ENCODE peak calls at places on chromosome 4, in eight cellular contexts. One of them, this sample, is unnamed.

GRCh38 chr4:26850528-26850927 is 10.1 kb upstream of the STIM2 start:
- DNase-seq in GM10248: no peak
- DNase-seq in HT-29: no peak
- DNase-seq in aorta: no peak
- DNase-seq in AG04450: no peak
- DNase-seq in IMR-90: no peak
- DNase-seq in spleen: no peak
- DNase-seq in H9: no peak
- DNase-seq in this sample: no peak

GRCh38 chr4:11402192-11402591 is 26.5 kb downstream of the HS3ST1 start:
- DNase-seq in HT-29: no peak
- DNase-seq in aorta: no peak
- DNase-seq in AG04450: no peak
- DNase-seq in H9: no peak
- DNase-seq in spleen: no peak
- DNase-seq in GM10248: no peak
- DNase-seq in IMR-90: no peak
- DNase-seq in this sample: no peak

GRCh38 chr4:170139764-170140163 is 50.0 kb upstream of the AADAT start:
- DNase-seq in IMR-90: peak; percentile 37
- DNase-seq in spleen: no peak
- DNase-seq in aorta: no peak
- DNase-seq in H9: no peak
- DNase-seq in HT-29: no peak
- DNase-seq in GM10248: no peak
- DNase-seq in AG04450: no peak
- DNase-seq in this sample: no peak

GRCh38 chr4:61580721-61581377 is 380.7 kb downstream of the ADGRL3 start:
- DNase-seq in spleen: no peak
- DNase-seq in aorta: no peak
- DNase-seq in HT-29: no peak
- DNase-seq in GM10248: no peak
- DNase-seq in IMR-90: peak; percentile 4
- DNase-seq in H9: no peak
- DNase-seq in AG04450: no peak
- DNase-seq in this sample: no peak

GRCh38 chr4:71216316-71216959 is 122.4 kb upstream of the SLC4A4 start:
- DNase-seq in IMR-90: no peak
- DNase-seq in spleen: no peak
- DNase-seq in GM10248: no peak
- DNase-seq in aorta: no peak
- DNase-seq in HT-29: no peak
- DNase-seq in AG04450: no peak
- DNase-seq in H9: no peak
- DNase-seq in this sample: no peak

GRCh38 chr4:16588651-16589050 is 309.8 kb downstream of the LDB2 start:
- DNase-seq in IMR-90: no peak
- DNase-seq in H9: no peak
- DNase-seq in GM10248: no peak
- DNase-seq in aorta: no peak
- DNase-seq in AG04450: no peak
- DNase-seq in spleen: no peak
- DNase-seq in HT-29: no peak
- DNase-seq in this sample: no peak

GRCh38 chr4:182880387-182881356 is 36.5 kb downstream of the DCTD start:
- DNase-seq in GM10248: no peak
- DNase-seq in IMR-90: peak; percentile 11
- DNase-seq in spleen: peak; percentile 69
- DNase-seq in aorta: no peak
- DNase-seq in AG04450: no peak
- DNase-seq in H9: no peak
- DNase-seq in HT-29: no peak
- DNase-seq in this sample: peak; percentile 85

GRCh38 chr4:104941661-104942062 is 205.0 kb upstream of the TET2 start:
- DNase-seq in IMR-90: no peak
- DNase-seq in H9: no peak
- DNase-seq in HT-29: no peak
- DNase-seq in AG04450: no peak
- DNase-seq in GM10248: peak; percentile 4
- DNase-seq in aorta: no peak
- DNase-seq in spleen: no peak
- DNase-seq in this sample: no peak

GRCh38 chr4:517806-518070 is 18.7 kb downstream of the PIGG start:
- DNase-seq in aorta: no peak
- DNase-seq in H9: no peak
- DNase-seq in HT-29: no peak
- DNase-seq in IMR-90: no peak
- DNase-seq in AG04450: no peak
- DNase-seq in spleen: no peak
- DNase-seq in GM10248: no peak
- DNase-seq in this sample: no peak

GRCh38 chr4:2852481-2852881 is 8.8 kb downstream of the ADD1 start:
- DNase-seq in H9: no peak
- DNase-seq in AG04450: no peak
- DNase-seq in spleen: peak; percentile 92
- DNase-seq in IMR-90: no peak
- DNase-seq in aorta: no peak
- DNase-seq in GM10248: peak; percentile 38
- DNase-seq in HT-29: no peak
- DNase-seq in this sample: no peak

GRCh38 chr4:130659314-130659713 is 1563.4 kb downstream of the C4orf33 start:
- DNase-seq in GM10248: no peak
- DNase-seq in HT-29: no peak
- DNase-seq in IMR-90: no peak
- DNase-seq in H9: no peak
- DNase-seq in AG04450: no peak
- DNase-seq in spleen: no peak
- DNase-seq in aorta: no peak
- DNase-seq in this sample: no peak

GRCh38 chr4:169314906-169315305 is 44.1 kb upstream of the SH3RF1 start:
- DNase-seq in IMR-90: peak; percentile 70
- DNase-seq in aorta: peak; percentile 87
- DNase-seq in spleen: no peak
- DNase-seq in AG04450: no peak
- DNase-seq in HT-29: peak; percentile 84
- DNase-seq in H9: no peak
- DNase-seq in GM10248: no peak
- DNase-seq in this sample: peak; percentile 72

GRCh38 chr4:40608628-40609027 is 21.0 kb downstream of the RBM47 start:
- DNase-seq in IMR-90: peak; percentile 44
- DNase-seq in GM10248: no peak
- DNase-seq in H9: no peak
- DNase-seq in HT-29: no peak
- DNase-seq in AG04450: no peak
- DNase-seq in spleen: no peak
- DNase-seq in aorta: no peak
- DNase-seq in this sample: no peak

GRCh38 chr4:145679520-145679919 is 426 bp upstream of the C4orf51 start:
- DNase-seq in H9: no peak
- DNase-seq in AG04450: peak; percentile 83
- DNase-seq in GM10248: no peak
- DNase-seq in spleen: no peak
- DNase-seq in HT-29: peak; percentile 45
- DNase-seq in aorta: no peak
- DNase-seq in IMR-90: peak; percentile 97
- DNase-seq in this sample: peak; percentile 69

GRCh38 chr4:142126890-142127497 is 490.6 kb downstream of the IL15 start:
- DNase-seq in aorta: no peak
- DNase-seq in spleen: no peak
- DNase-seq in H9: peak; percentile 31
- DNase-seq in HT-29: peak; percentile 84
- DNase-seq in GM10248: peak; percentile 6
- DNase-seq in AG04450: peak; percentile 58
- DNase-seq in IMR-90: peak; percentile 80
- DNase-seq in this sample: peak; percentile 66

GRCh38 chr4:170736710-170737109 is 647.0 kb upstream of the AADAT start:
- DNase-seq in HT-29: no peak
- DNase-seq in H9: no peak
- DNase-seq in spleen: no peak
- DNase-seq in IMR-90: no peak
- DNase-seq in aorta: no peak
- DNase-seq in GM10248: no peak
- DNase-seq in AG04450: no peak
- DNase-seq in this sample: no peak

GRCh38 chr4:10054571-10055041 is 33.3 kb upstream of the SLC2A9 start:
- DNase-seq in spleen: no peak
- DNase-seq in aorta: no peak
- DNase-seq in H9: no peak
- DNase-seq in IMR-90: no peak
- DNase-seq in HT-29: no peak
- DNase-seq in AG04450: no peak
- DNase-seq in GM10248: no peak
- DNase-seq in this sample: no peak

GRCh38 chr4:164383187-164384181 is 370.4 kb upstream of the SMIM31 start:
- DNase-seq in HT-29: no peak
- DNase-seq in H9: peak; percentile 65
- DNase-seq in aorta: peak; percentile 80
- DNase-seq in IMR-90: peak; percentile 0
- DNase-seq in AG04450: no peak
- DNase-seq in spleen: peak; percentile 66
- DNase-seq in GM10248: no peak
- DNase-seq in this sample: peak; percentile 63

GRCh38 chr4:7755529-7755928 is 184.1 kb downstream of the AFAP1 start:
- DNase-seq in IMR-90: no peak
- DNase-seq in HT-29: no peak
- DNase-seq in H9: no peak
- DNase-seq in aorta: no peak
- DNase-seq in AG04450: no peak
- DNase-seq in GM10248: no peak
- DNase-seq in spleen: peak; percentile 65
- DNase-seq in this sample: no peak

GRCh38 chr4:87310691-87311335 is 11.9 kb downstream of the HSD17B13 start:
- DNase-seq in spleen: no peak
- DNase-seq in H9: no peak
- DNase-seq in HT-29: no peak
- DNase-seq in IMR-90: no peak
- DNase-seq in aorta: no peak
- DNase-seq in AG04450: no peak
- DNase-seq in GM10248: no peak
- DNase-seq in this sample: no peak

GRCh38 chr4:1380368-1381151 is 25.7 kb downstream of the NKX1-1 start:
- DNase-seq in GM10248: no peak
- DNase-seq in HT-29: no peak
- DNase-seq in spleen: peak; percentile 71
- DNase-seq in IMR-90: no peak
- DNase-seq in H9: no peak
- DNase-seq in AG04450: no peak
- DNase-seq in aorta: peak; percentile 71
- DNase-seq in this sample: peak; percentile 62

GRCh38 chr4:182478475-182478874 is 235.3 kb downstream of the TENM3 start:
- DNase-seq in GM10248: peak; percentile 23
- DNase-seq in aorta: no peak
- DNase-seq in H9: no peak
- DNase-seq in AG04450: no peak
- DNase-seq in spleen: no peak
- DNase-seq in HT-29: peak; percentile 6
- DNase-seq in IMR-90: peak; percentile 59
- DNase-seq in this sample: no peak

GRCh38 chr4:108646706-108647105 is 3.7 kb upstream of the OSTC start:
- DNase-seq in HT-29: no peak
- DNase-seq in spleen: no peak
- DNase-seq in H9: no peak
- DNase-seq in aorta: no peak
- DNase-seq in IMR-90: no peak
- DNase-seq in AG04450: no peak
- DNase-seq in GM10248: no peak
- DNase-seq in this sample: no peak

GRCh38 chr4:93444860-93445259 is 383.7 kb upstream of the ATOH1 start:
- DNase-seq in IMR-90: peak; percentile 48
- DNase-seq in GM10248: no peak
- DNase-seq in aorta: no peak
- DNase-seq in AG04450: no peak
- DNase-seq in H9: no peak
- DNase-seq in HT-29: no peak
- DNase-seq in spleen: no peak
- DNase-seq in this sample: no peak

GRCh38 chr4:108700358-108700757 is 50.0 kb downstream of the OSTC start:
- DNase-seq in spleen: no peak
- DNase-seq in IMR-90: peak; percentile 10
- DNase-seq in HT-29: no peak
- DNase-seq in AG04450: no peak
- DNase-seq in aorta: no peak
- DNase-seq in GM10248: no peak
- DNase-seq in H9: no peak
- DNase-seq in this sample: no peak

GRCh38 chr4:184274288-184274951 is 56.7 kb upstream of the ENPP6 start:
- DNase-seq in IMR-90: no peak
- DNase-seq in aorta: no peak
- DNase-seq in AG04450: no peak
- DNase-seq in HT-29: no peak
- DNase-seq in H9: peak; percentile 22
- DNase-seq in spleen: no peak
- DNase-seq in GM10248: no peak
- DNase-seq in this sample: no peak

GRCh38 chr4:184282895-184283654 is 65.4 kb upstream of the ENPP6 start:
- DNase-seq in IMR-90: no peak
- DNase-seq in GM10248: peak; percentile 79
- DNase-seq in H9: no peak
- DNase-seq in HT-29: no peak
- DNase-seq in AG04450: no peak
- DNase-seq in spleen: no peak
- DNase-seq in aorta: no peak
- DNase-seq in this sample: no peak

GRCh38 chr4:66613591-66613990 is 931.7 kb downstream of the CENPC start:
- DNase-seq in spleen: no peak
- DNase-seq in IMR-90: no peak
- DNase-seq in GM10248: no peak
- DNase-seq in HT-29: no peak
- DNase-seq in H9: no peak
- DNase-seq in AG04450: no peak
- DNase-seq in aorta: no peak
- DNase-seq in this sample: no peak

GRCh38 chr4:56038763-56039162 is 90.0 kb downstream of the CEP135 start:
- DNase-seq in AG04450: no peak
- DNase-seq in spleen: no peak
- DNase-seq in H9: no peak
- DNase-seq in IMR-90: no peak
- DNase-seq in HT-29: no peak
- DNase-seq in GM10248: no peak
- DNase-seq in aorta: no peak
- DNase-seq in this sample: no peak

This sample was measured in sigmoid colon.